ENCODE peak calls at places on chromosomes 3 and 15, in eight cellular contexts. One of them, this sample, is unnamed.

GRCh38 chr3:99413504-99413903 is 224.9 kb upstream of the COL8A1 start:
- DNase-seq in substantia nigra: no peak
- DNase-seq in HT1080: peak; percentile 63
- DNase-seq in NCI-H510A: no peak
- DNase-seq in astrocyte: peak; percentile 73
- DNase-seq in COR-L47: no peak
- DNase-seq in stimulated activated CD8-positive, alpha-beta memory T cell treated with anti-CD3 and anti-CD28 coated beads, Interleukin-7, amount 100 ng/mL, for 4 hours: no peak
- DNase-seq in GM04503: peak; percentile 60
- DNase-seq in this sample: no peak

GRCh38 chr3:111803123-111803593 is 55.9 kb upstream of the PHLDB2 start:
- DNase-seq in stimulated activated CD8-positive, alpha-beta memory T cell treated with anti-CD3 and anti-CD28 coated beads, Interleukin-7, amount 100 ng/mL, for 4 hours: no peak
- DNase-seq in COR-L47: no peak
- DNase-seq in substantia nigra: no peak
- DNase-seq in GM04503: peak; percentile 99
- DNase-seq in NCI-H510A: no peak
- DNase-seq in HT1080: peak; percentile 97
- DNase-seq in astrocyte: peak; percentile 100
- DNase-seq in this sample: no peak

GRCh38 chr15:93164409-93164808 is 75.4 kb upstream of the RGMA start:
- DNase-seq in stimulated activated CD8-positive, alpha-beta memory T cell treated with anti-CD3 and anti-CD28 coated beads, Interleukin-7, amount 100 ng/mL, for 4 hours: no peak
- DNase-seq in HT1080: no peak
- DNase-seq in substantia nigra: no peak
- DNase-seq in astrocyte: no peak
- DNase-seq in GM04503: no peak
- DNase-seq in NCI-H510A: no peak
- DNase-seq in COR-L47: no peak
- DNase-seq in this sample: no peak

GRCh38 chr15:43998607-43999006 is 171.8 kb downstream of the WDR76 start:
- DNase-seq in GM04503: no peak
- DNase-seq in stimulated activated CD8-positive, alpha-beta memory T cell treated with anti-CD3 and anti-CD28 coated beads, Interleukin-7, amount 100 ng/mL, for 4 hours: no peak
- DNase-seq in COR-L47: no peak
- DNase-seq in substantia nigra: no peak
- DNase-seq in HT1080: no peak
- DNase-seq in astrocyte: peak; percentile 75
- DNase-seq in NCI-H510A: no peak
- DNase-seq in this sample: no peak

GRCh38 chr15:38414351-38414750 is 39.6 kb upstream of the FAM98B start:
- DNase-seq in substantia nigra: peak; percentile 31
- DNase-seq in COR-L47: no peak
- DNase-seq in NCI-H510A: no peak
- DNase-seq in astrocyte: peak; percentile 52
- DNase-seq in stimulated activated CD8-positive, alpha-beta memory T cell treated with anti-CD3 and anti-CD28 coated beads, Interleukin-7, amount 100 ng/mL, for 4 hours: no peak
- DNase-seq in HT1080: peak; percentile 59
- DNase-seq in GM04503: peak; percentile 22
- DNase-seq in this sample: peak; percentile 20

GRCh38 chr15:96882361-96882760 is 551.9 kb downstream of the NR2F2 start:
- DNase-seq in stimulated activated CD8-positive, alpha-beta memory T cell treated with anti-CD3 and anti-CD28 coated beads, Interleukin-7, amount 100 ng/mL, for 4 hours: no peak
- DNase-seq in HT1080: peak; percentile 23
- DNase-seq in COR-L47: no peak
- DNase-seq in substantia nigra: no peak
- DNase-seq in NCI-H510A: no peak
- DNase-seq in GM04503: no peak
- DNase-seq in astrocyte: no peak
- DNase-seq in this sample: no peak

GRCh38 chr3:38128303-38128655 is 8.6 kb downstream of the ACAA1 start:
- DNase-seq in HT1080: no peak
- DNase-seq in astrocyte: no peak
- DNase-seq in stimulated activated CD8-positive, alpha-beta memory T cell treated with anti-CD3 and anti-CD28 coated beads, Interleukin-7, amount 100 ng/mL, for 4 hours: no peak
- DNase-seq in NCI-H510A: no peak
- DNase-seq in COR-L47: no peak
- DNase-seq in substantia nigra: no peak
- DNase-seq in GM04503: no peak
- DNase-seq in this sample: no peak

GRCh38 chr3:38153986-38154608 is 11.2 kb upstream of the OXSR1 start:
- DNase-seq in NCI-H510A: no peak
- DNase-seq in HT1080: peak; percentile 72
- DNase-seq in stimulated activated CD8-positive, alpha-beta memory T cell treated with anti-CD3 and anti-CD28 coated beads, Interleukin-7, amount 100 ng/mL, for 4 hours: no peak
- DNase-seq in astrocyte: no peak
- DNase-seq in COR-L47: no peak
- DNase-seq in GM04503: peak; percentile 59
- DNase-seq in substantia nigra: no peak
- DNase-seq in this sample: no peak

This sample was measured in SHP77.